ENCODE peak calls at places on chromosomes 12 and 14, in eight cellular contexts. One of them, this sample, is unnamed.

GRCh38 chr12:80622271-80622670 is 85.2 kb upstream of the MYF6 start:
- DNase-seq in GM10248: no peak
- DNase-seq in fibroblast of the aortic adventitia: peak
- DNase-seq in CD8-positive, alpha-beta T cell: no peak
- DNase-seq in cardiac muscle cell: no peak
- DNase-seq in H9: no peak
- DNase-seq in osteocyte: no peak
- DNase-seq in heart right ventricle: no peak
- DNase-seq in this sample: no peak

GRCh38 chr12:48031135-48031960 is 27.1 kb upstream of the COL2A1 start:
- DNase-seq in GM10248: no peak
- DNase-seq in fibroblast of the aortic adventitia: peak
- DNase-seq in CD8-positive, alpha-beta T cell: no peak
- DNase-seq in cardiac muscle cell: no peak
- DNase-seq in H9: peak
- DNase-seq in osteocyte: no peak
- DNase-seq in heart right ventricle: no peak
- DNase-seq in this sample: no peak

GRCh38 chr12:56261503-56262230 is 3.5 kb upstream of the ANKRD52 start:
- DNase-seq in GM10248: no peak
- DNase-seq in fibroblast of the aortic adventitia: peak
- DNase-seq in CD8-positive, alpha-beta T cell: no peak
- DNase-seq in cardiac muscle cell: peak
- DNase-seq in H9: no peak
- DNase-seq in osteocyte: no peak
- DNase-seq in heart right ventricle: no peak
- DNase-seq in this sample: peak

GRCh38 chr14:87000071-87000470 is 992.9 kb downstream of the GALC start:
- DNase-seq in GM10248: no peak
- DNase-seq in fibroblast of the aortic adventitia: no peak
- DNase-seq in CD8-positive, alpha-beta T cell: no peak
- DNase-seq in cardiac muscle cell: no peak
- DNase-seq in H9: no peak
- DNase-seq in osteocyte: no peak
- DNase-seq in heart right ventricle: no peak
- DNase-seq in this sample: no peak

GRCh38 chr12:53344824-53345485 is 8.8 kb upstream of the SP7 start:
- DNase-seq in GM10248: peak
- DNase-seq in fibroblast of the aortic adventitia: peak
- DNase-seq in CD8-positive, alpha-beta T cell: peak
- DNase-seq in cardiac muscle cell: peak
- DNase-seq in H9: peak
- DNase-seq in osteocyte: peak
- DNase-seq in heart right ventricle: peak
- DNase-seq in this sample: no peak

GRCh38 chr12:24768415-24768814 is 180.5 kb downstream of the BCAT1 start:
- DNase-seq in GM10248: no peak
- DNase-seq in fibroblast of the aortic adventitia: no peak
- DNase-seq in CD8-positive, alpha-beta T cell: no peak
- DNase-seq in cardiac muscle cell: no peak
- DNase-seq in H9: no peak
- DNase-seq in osteocyte: no peak
- DNase-seq in heart right ventricle: no peak
- DNase-seq in this sample: no peak

GRCh38 chr14:53368714-53369191 is 215.6 kb upstream of the DDHD1 start:
- DNase-seq in GM10248: no peak
- DNase-seq in fibroblast of the aortic adventitia: peak
- DNase-seq in CD8-positive, alpha-beta T cell: no peak
- DNase-seq in cardiac muscle cell: peak
- DNase-seq in H9: no peak
- DNase-seq in osteocyte: no peak
- DNase-seq in heart right ventricle: no peak
- DNase-seq in this sample: no peak

GRCh38 chr14:75214558-75214957 is 38.1 kb upstream of the TMED10 start:
- DNase-seq in GM10248: no peak
- DNase-seq in fibroblast of the aortic adventitia: no peak
- DNase-seq in CD8-positive, alpha-beta T cell: no peak
- DNase-seq in cardiac muscle cell: no peak
- DNase-seq in H9: no peak
- DNase-seq in osteocyte: no peak
- DNase-seq in heart right ventricle: no peak
- DNase-seq in this sample: no peak

GRCh38 chr14:21475767-21476525 is 813 bp downstream of the RAB2B start:
- DNase-seq in GM10248: no peak
- DNase-seq in fibroblast of the aortic adventitia: no peak
- DNase-seq in CD8-positive, alpha-beta T cell: no peak
- DNase-seq in cardiac muscle cell: no peak
- DNase-seq in H9: no peak
- DNase-seq in osteocyte: no peak
- DNase-seq in heart right ventricle: no peak
- DNase-seq in this sample: no peak

GRCh38 chr12:12441891-12442461 is 85.1 kb downstream of the BORCS5 start:
- DNase-seq in GM10248: peak
- DNase-seq in fibroblast of the aortic adventitia: peak
- DNase-seq in CD8-positive, alpha-beta T cell: peak
- DNase-seq in cardiac muscle cell: peak
- DNase-seq in H9: no peak
- DNase-seq in osteocyte: no peak
- DNase-seq in heart right ventricle: no peak
- DNase-seq in this sample: no peak

GRCh38 chr12:56763753-56764657 is 881 bp downstream of the HSD17B6 start:
- DNase-seq in GM10248: no peak
- DNase-seq in fibroblast of the aortic adventitia: peak
- DNase-seq in CD8-positive, alpha-beta T cell: no peak
- DNase-seq in cardiac muscle cell: peak
- DNase-seq in H9: no peak
- DNase-seq in osteocyte: peak
- DNase-seq in heart right ventricle: no peak
- DNase-seq in this sample: no peak

GRCh38 chr12:29783773-29784666 is at the start of gene TMTC1:
- DNase-seq in GM10248: peak
- DNase-seq in fibroblast of the aortic adventitia: peak
- DNase-seq in CD8-positive, alpha-beta T cell: no peak
- DNase-seq in cardiac muscle cell: peak
- DNase-seq in H9: peak
- DNase-seq in osteocyte: peak
- DNase-seq in heart right ventricle: peak
- DNase-seq in this sample: peak

GRCh38 chr12:109475993-109476806 is 900 bp downstream of the KCTD10 start:
- DNase-seq in GM10248: no peak
- DNase-seq in fibroblast of the aortic adventitia: peak
- DNase-seq in CD8-positive, alpha-beta T cell: no peak
- DNase-seq in cardiac muscle cell: no peak
- DNase-seq in H9: no peak
- DNase-seq in osteocyte: no peak
- DNase-seq in heart right ventricle: no peak
- DNase-seq in this sample: no peak
- TF ChIP-seq CTCF in GM10248: no peak
- TF ChIP-seq CTCF in fibroblast of the aortic adventitia: no peak
- TF ChIP-seq CTCF in CD8-positive, alpha-beta T cell: no peak
- TF ChIP-seq CTCF in cardiac muscle cell: no peak
- TF ChIP-seq CTCF in H9: no peak
- TF ChIP-seq CTCF in osteocyte: no peak
- TF ChIP-seq CTCF in heart right ventricle: no peak
- TF ChIP-seq CTCF in this sample: no peak

GRCh38 chr12:93039930-93040329 is 110.8 kb upstream of the EEA1 start:
- DNase-seq in GM10248: no peak
- DNase-seq in fibroblast of the aortic adventitia: no peak
- DNase-seq in CD8-positive, alpha-beta T cell: no peak
- DNase-seq in cardiac muscle cell: no peak
- DNase-seq in H9: no peak
- DNase-seq in osteocyte: no peak
- DNase-seq in heart right ventricle: no peak
- DNase-seq in this sample: no peak
- TF ChIP-seq CTCF in GM10248: no peak
- TF ChIP-seq CTCF in fibroblast of the aortic adventitia: no peak
- TF ChIP-seq CTCF in CD8-positive, alpha-beta T cell: no peak
- TF ChIP-seq CTCF in cardiac muscle cell: no peak
- TF ChIP-seq CTCF in H9: no peak
- TF ChIP-seq CTCF in osteocyte: no peak
- TF ChIP-seq CTCF in heart right ventricle: no peak
- TF ChIP-seq CTCF in this sample: no peak

DNA sequence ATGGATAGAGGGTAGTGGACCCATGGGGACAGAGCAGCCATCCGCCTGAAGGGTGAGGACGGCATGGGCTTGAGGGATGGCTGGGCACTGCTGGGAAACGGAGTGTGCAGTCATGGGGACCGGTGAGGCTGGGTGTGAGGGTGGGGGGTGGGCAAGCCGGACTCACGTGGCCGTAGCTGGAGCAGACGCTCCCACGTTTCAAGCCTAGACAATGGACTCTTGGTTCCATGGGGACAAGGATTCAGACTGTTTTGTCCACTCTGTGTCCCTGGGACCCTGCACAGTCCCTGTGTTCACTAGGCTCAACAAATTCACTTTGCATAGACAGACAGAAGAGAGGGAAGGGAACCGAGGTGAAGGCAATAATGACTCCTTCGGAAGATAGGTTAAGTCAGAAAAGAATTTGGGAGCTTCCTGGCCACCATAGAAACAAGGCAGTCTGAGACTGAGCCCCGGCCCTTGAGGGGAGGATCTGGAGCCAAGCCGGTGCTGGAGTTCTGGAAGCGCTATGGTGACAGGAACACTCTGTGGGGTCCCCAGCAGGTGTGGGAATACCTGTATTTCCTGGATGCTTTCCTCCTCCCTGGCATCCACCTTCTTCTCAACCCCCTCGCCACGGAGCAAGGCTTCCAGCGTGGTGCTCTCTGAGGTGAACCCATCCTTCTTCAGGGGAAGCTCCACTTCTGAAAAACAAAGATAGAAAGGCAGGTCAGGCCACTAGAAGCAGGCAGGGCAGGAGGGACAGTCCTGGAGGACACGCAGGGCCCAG is 162.5 kb downstream of the DPF3 start:
- DNase-seq in GM10248: no peak
- DNase-seq in fibroblast of the aortic adventitia: no peak
- DNase-seq in CD8-positive, alpha-beta T cell: no peak
- DNase-seq in cardiac muscle cell: no peak
- DNase-seq in H9: no peak
- DNase-seq in osteocyte: no peak
- DNase-seq in heart right ventricle: no peak
- DNase-seq in this sample: no peak
- TF ChIP-seq CTCF in GM10248: no peak
- TF ChIP-seq CTCF in fibroblast of the aortic adventitia: no peak
- TF ChIP-seq CTCF in CD8-positive, alpha-beta T cell: no peak
- TF ChIP-seq CTCF in cardiac muscle cell: no peak
- TF ChIP-seq CTCF in H9: no peak
- TF ChIP-seq CTCF in osteocyte: no peak
- TF ChIP-seq CTCF in heart right ventricle: no peak
- TF ChIP-seq CTCF in this sample: no peak

GRCh38 chr14:103296987-103297386 is 37.0 kb upstream of the EIF5 start:
- DNase-seq in GM10248: no peak
- DNase-seq in fibroblast of the aortic adventitia: no peak
- DNase-seq in CD8-positive, alpha-beta T cell: no peak
- DNase-seq in cardiac muscle cell: no peak
- DNase-seq in H9: no peak
- DNase-seq in osteocyte: no peak
- DNase-seq in heart right ventricle: no peak
- DNase-seq in this sample: no peak
- TF ChIP-seq CTCF in GM10248: no peak
- TF ChIP-seq CTCF in fibroblast of the aortic adventitia: peak
- TF ChIP-seq CTCF in CD8-positive, alpha-beta T cell: no peak
- TF ChIP-seq CTCF in cardiac muscle cell: no peak
- TF ChIP-seq CTCF in H9: peak
- TF ChIP-seq CTCF in osteocyte: no peak
- TF ChIP-seq CTCF in heart right ventricle: no peak
- TF ChIP-seq CTCF in this sample: peak

GRCh38 chr12:129579879-129580278 is 323.9 kb downstream of the TMEM132D start:
- DNase-seq in GM10248: no peak
- DNase-seq in fibroblast of the aortic adventitia: no peak
- DNase-seq in CD8-positive, alpha-beta T cell: no peak
- DNase-seq in cardiac muscle cell: no peak
- DNase-seq in H9: no peak
- DNase-seq in osteocyte: no peak
- DNase-seq in heart right ventricle: no peak
- DNase-seq in this sample: no peak
- TF ChIP-seq CTCF in GM10248: no peak
- TF ChIP-seq CTCF in fibroblast of the aortic adventitia: no peak
- TF ChIP-seq CTCF in CD8-positive, alpha-beta T cell: no peak
- TF ChIP-seq CTCF in cardiac muscle cell: no peak
- TF ChIP-seq CTCF in H9: peak
- TF ChIP-seq CTCF in osteocyte: no peak
- TF ChIP-seq CTCF in heart right ventricle: no peak
- TF ChIP-seq CTCF in this sample: no peak

GRCh38 chr12:115866909-115867525 is 410.5 kb downstream of the MED13L start:
- DNase-seq in GM10248: no peak
- DNase-seq in fibroblast of the aortic adventitia: no peak
- DNase-seq in CD8-positive, alpha-beta T cell: no peak
- DNase-seq in cardiac muscle cell: no peak
- DNase-seq in H9: peak
- DNase-seq in osteocyte: no peak
- DNase-seq in heart right ventricle: no peak
- DNase-seq in this sample: no peak
- TF ChIP-seq CTCF in GM10248: no peak
- TF ChIP-seq CTCF in fibroblast of the aortic adventitia: no peak
- TF ChIP-seq CTCF in CD8-positive, alpha-beta T cell: no peak
- TF ChIP-seq CTCF in cardiac muscle cell: no peak
- TF ChIP-seq CTCF in H9: peak
- TF ChIP-seq CTCF in osteocyte: peak
- TF ChIP-seq CTCF in heart right ventricle: no peak
- TF ChIP-seq CTCF in this sample: peak